ENCODE peak calls at places on chromosomes 16 and 17, in nine cellular contexts. D is cardiac muscle cell; K is hepatocyte; A is effector memory CD4-positive, alpha-beta T cell; E is CD8-positive, alpha-beta memory T cell; H is CD4-positive, alpha-beta memory T cell; S is A549; X is endodermal cell; C is heart left ventricle. I is an unnamed sample. For H3K4me1, the result is how much of the 10 kb centered on the place peaks cover.

GRCh38 chr16:68737730-68738590 is 868 bp downstream of the CDH1 start:
- DNase-seq in X (peak), E (no peak), C (no peak), K (peak), D (peak), S (peak), A (no peak), H (no peak), I (no peak)

GRCh38 chr16:5020551-5020950 is 13.2 kb downstream of the NAGPA start:
- DNase-seq in S (no peak), X (no peak), K (no peak), E (no peak), A (no peak), D (no peak), H (no peak), C (no peak), I (no peak)

GRCh38 chr16:59202463-59202862 is 468.3 kb upstream of the GOT2 start:
- DNase-seq in E (no peak), C (no peak), S (no peak), X (no peak), H (no peak), K (no peak), D (no peak), A (no peak), I (no peak)

GRCh38 chr16:69486272-69486671 is 61.9 kb downstream of the CYB5B start:
- DNase-seq in D (no peak), C (no peak), K (no peak), E (no peak), S (no peak), X (no peak), H (no peak), A (no peak), I (no peak)

GRCh38 chr16:17512636-17513220 is 42.0 kb upstream of the XYLT1 start:
- DNase-seq in A (no peak), H (no peak), K (no peak), D (no peak), E (no peak), C (no peak), S (no peak), X (no peak), I (no peak)

GRCh38 chr17:18992454-18993130 is 12.0 kb downstream of the FAM83G start:
- DNase-seq in D (no peak), C (no peak), K (no peak), X (no peak), S (no peak), E (peak), H (peak), A (peak), I (no peak)

GRCh38 chr17:19369107-19369778 is 6.7 kb upstream of the B9D1 start:
- DNase-seq in C (no peak), S (no peak), K (no peak), X (peak), A (no peak), D (no peak), H (no peak), E (no peak), I (no peak)

GRCh38 chr17:69363488-69364210 is 36.7 kb upstream of the ABCA5 start:
- DNase-seq in A (no peak), D (no peak), X (no peak), E (no peak), C (no peak), K (no peak), S (no peak), H (no peak), I (no peak)

GRCh38 chr16:12901597-12902436 is at the start of gene SHISA9:
- DNase-seq in X (peak), K (peak), C (no peak), A (no peak), S (no peak), H (no peak), E (no peak), D (peak), I (no peak)

GRCh38 chr17:44345497-44346026 is 460 bp downstream of the GRN start:
- DNase-seq in H (peak), S (peak), K (peak), D (peak), A (no peak), C (peak), E (peak), X (peak), I (no peak)

GRCh38 chr16:88505405-88506082 is 52.5 kb downstream of the ZFPM1 start:
- DNase-seq in E (peak), K (peak), C (peak), D (peak), X (peak), A (no peak), H (peak), S (peak), I (no peak)

GRCh38 chr17:64423881-64424280 is 25.0 kb upstream of the MILR1 start:
- DNase-seq in A (no peak), E (no peak), H (no peak), X (no peak), C (no peak), S (no peak), D (no peak), K (no peak), I (no peak)

GRCh38 chr16:13148836-13149235 is 247.4 kb downstream of the SHISA9 start:
- DNase-seq in H (no peak), S (no peak), K (no peak), A (no peak), X (no peak), D (no peak), E (no peak), C (no peak), I (no peak)

GRCh38 chr17:35568561-35568960 is 7.9 kb upstream of the SLFN14 start:
- DNase-seq in X (peak), A (peak), K (peak), C (no peak), D (no peak), E (no peak), H (peak), S (peak), I (no peak)

GRCh38 chr16:89197633-89198416 is 2.5 kb downstream of the SLC22A31 start:
- DNase-seq in X (peak), A (no peak), E (no peak), C (no peak), D (no peak), S (no peak), K (peak), H (no peak), I (no peak)

GRCh38 chr17:10135539-10136257 is 62.7 kb downstream of the GAS7 start:
- DNase-seq in S (no peak), H (no peak), D (no peak), E (no peak), A (no peak), C (peak), K (no peak), X (no peak), I (no peak)

GRCh38 chr16:6016530-6017184 is 919.1 kb upstream of the EEF2KMT start:
- DNase-seq in E (no peak), S (peak), H (no peak), X (peak), K (peak), D (peak), A (no peak), C (no peak), I (peak)

GRCh38 chr16:85601730-85602401 is 11.3 kb upstream of the GSE1 start:
- DNase-seq in X (peak), K (no peak), C (no peak), A (no peak), E (no peak), S (no peak), H (no peak), D (peak), I (no peak)
- H3K4me1 ChIP-seq in X (under half), K (under half), C (under half), A (under half), E (under half), S (under half), H (under half), D (half or more), I (under half)

GRCh38 chr17:82583720-82584234 is 64.2 kb downstream of the FOXK2 start:
- DNase-seq in X (peak), C (no peak), A (no peak), K (no peak), S (no peak), H (peak), E (no peak), D (peak), I (no peak)
- H3K27ac ChIP-seq in X (no peak), C (no peak), A (no peak), K (no peak), S (no peak), H (no peak), E (peak), D (peak), I (no peak)

GRCh38 chr17:79812206-79812968 is 15.5 kb upstream of the CBX8 start:
- DNase-seq in X (peak), H (no peak), K (no peak), E (no peak), A (no peak), D (no peak), C (no peak), S (no peak), I (no peak)

GRCh38 chr17:79811888-79812205 is 15.0 kb upstream of the CBX8 start:
- DNase-seq in S (no peak), C (no peak), K (no peak), A (no peak), H (no peak), D (no peak), X (no peak), E (no peak), I (no peak)

GRCh38 chr17:79810138-79811027 is 13.5 kb upstream of the CBX8 start:
- DNase-seq in S (peak), E (peak), A (peak), C (peak), D (peak), X (peak), K (peak), H (peak), I (no peak)

GRCh38 chr17:79809530-79810137 is 12.8 kb upstream of the CBX8 start:
- DNase-seq in D (no peak), S (no peak), E (no peak), X (peak), H (no peak), A (no peak), K (no peak), C (no peak), I (no peak)

GRCh38 chr17:79811036-79811887 is 14.4 kb upstream of the CBX8 start:
- DNase-seq in K (peak), S (peak), A (no peak), X (peak), C (no peak), E (no peak), H (no peak), D (peak), I (no peak)
- H3K4me3 ChIP-seq in K (no peak), S (peak), A (peak), X (peak), C (peak), E (no peak), H (peak), D (peak), I (no peak)

GRCh38 chr17:50514388-50514787 is 6.1 kb downstream of the MYCBPAP start:
- DNase-seq in X (peak), K (no peak), A (no peak), E (no peak), D (no peak), C (no peak), H (no peak), S (no peak), I (no peak)
- H3K4me1 ChIP-seq in X (under half), K (under half), A (under half), E (under half), D (under half), C (under half), H (under half), S (under half), I (under half)

DNA sequence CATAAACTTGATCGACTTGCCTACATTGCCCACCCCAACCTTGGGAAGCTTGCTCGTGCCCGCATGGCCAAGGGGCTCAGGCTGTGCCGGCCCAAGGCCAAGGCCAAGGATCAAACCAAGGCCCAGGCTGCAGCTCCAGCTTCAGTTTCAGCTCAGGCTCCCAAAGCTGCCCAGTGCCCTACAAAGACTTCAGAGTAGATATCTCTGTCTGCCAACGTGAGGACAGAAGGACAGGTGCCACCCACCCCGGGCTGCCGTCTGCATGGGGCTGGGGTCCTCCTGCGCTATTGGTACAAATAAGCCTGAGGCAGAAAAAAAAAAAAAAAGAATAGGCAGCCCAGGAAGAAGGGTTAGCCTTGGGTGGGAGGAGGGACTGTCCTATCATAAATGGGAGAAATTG is 37.1 kb downstream of the DNAH2 start:
- DNase-seq in S (no peak), X (no peak), A (no peak), C (no peak), E (no peak), D (no peak), H (no peak), K (no peak), I (no peak)
- H3K27ac ChIP-seq in S (no peak), X (no peak), A (no peak), C (no peak), E (no peak), D (no peak), H (no peak), K (no peak), I (no peak)

DNA sequence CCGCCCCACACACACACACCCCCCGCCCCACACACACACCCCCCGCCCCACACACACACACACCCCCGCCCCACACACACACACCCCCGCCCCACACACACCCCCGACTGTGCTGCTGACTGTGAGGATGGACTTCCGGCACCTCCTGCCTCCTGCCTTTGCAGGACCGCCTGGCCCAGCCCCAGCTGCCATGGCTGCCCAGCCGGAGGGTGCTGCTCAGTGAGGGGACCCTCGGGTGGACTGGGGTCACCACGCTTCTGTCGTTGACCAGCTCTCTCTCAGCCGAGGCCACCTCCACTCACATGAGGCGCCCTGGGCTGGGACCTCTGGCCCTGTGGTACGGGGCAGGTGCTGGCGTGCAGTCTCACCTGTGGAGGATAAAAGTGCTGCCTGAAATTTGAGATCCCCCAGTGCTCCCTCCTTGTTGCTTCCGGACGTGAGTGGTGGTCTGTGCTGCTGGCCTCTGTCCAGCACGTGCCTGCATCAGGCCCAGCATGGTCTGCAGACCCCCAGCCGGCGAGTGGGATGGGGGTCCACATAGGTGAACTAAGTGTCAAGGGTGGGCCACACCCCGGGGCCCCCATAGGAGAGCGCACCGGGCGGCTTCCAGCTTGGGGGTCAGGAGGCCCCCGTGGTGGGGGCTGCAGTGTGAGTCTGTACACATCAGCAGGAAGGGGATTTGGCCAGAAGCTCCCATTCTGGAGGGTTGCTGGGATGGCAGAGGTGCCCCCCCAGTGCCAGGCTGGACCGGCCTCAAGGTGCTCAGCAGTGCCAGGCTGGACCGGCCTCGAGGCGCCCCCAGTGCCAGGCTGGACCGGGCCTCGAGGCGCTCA is 11.2 kb downstream of the METRNL start:
- DNase-seq in S (no peak), C (no peak), X (no peak), H (no peak), K (no peak), E (no peak), A (no peak), D (no peak), I (no peak)
- H3K4me3 ChIP-seq in S (no peak), C (no peak), X (no peak), H (no peak), K (no peak), E (no peak), A (no peak), D (no peak), I (no peak)

GRCh38 chr17:76382803-76383644 is 1.4 kb upstream of the SPHK1 start:
- DNase-seq in A (no peak), E (peak), K (peak), X (peak), C (no peak), H (peak), D (peak), S (peak), I (no peak)

GRCh38 chr17:76383645-76384221 is 676 bp upstream of the SPHK1 start:
- DNase-seq in D (peak), K (peak), E (peak), S (peak), H (peak), A (no peak), C (peak), X (peak), I (no peak)

GRCh38 chr17:76385892-76386786 is 1.7 kb downstream of the SPHK1 start:
- DNase-seq in S (peak), K (peak), X (peak), H (peak), A (peak), C (peak), E (peak), D (peak), I (no peak)

GRCh38 chr17:76384987-76385891 is 830 bp downstream of the SPHK1 start:
- DNase-seq in E (peak), S (peak), A (peak), C (peak), X (peak), H (no peak), K (peak), D (peak), I (no peak)

DNA sequence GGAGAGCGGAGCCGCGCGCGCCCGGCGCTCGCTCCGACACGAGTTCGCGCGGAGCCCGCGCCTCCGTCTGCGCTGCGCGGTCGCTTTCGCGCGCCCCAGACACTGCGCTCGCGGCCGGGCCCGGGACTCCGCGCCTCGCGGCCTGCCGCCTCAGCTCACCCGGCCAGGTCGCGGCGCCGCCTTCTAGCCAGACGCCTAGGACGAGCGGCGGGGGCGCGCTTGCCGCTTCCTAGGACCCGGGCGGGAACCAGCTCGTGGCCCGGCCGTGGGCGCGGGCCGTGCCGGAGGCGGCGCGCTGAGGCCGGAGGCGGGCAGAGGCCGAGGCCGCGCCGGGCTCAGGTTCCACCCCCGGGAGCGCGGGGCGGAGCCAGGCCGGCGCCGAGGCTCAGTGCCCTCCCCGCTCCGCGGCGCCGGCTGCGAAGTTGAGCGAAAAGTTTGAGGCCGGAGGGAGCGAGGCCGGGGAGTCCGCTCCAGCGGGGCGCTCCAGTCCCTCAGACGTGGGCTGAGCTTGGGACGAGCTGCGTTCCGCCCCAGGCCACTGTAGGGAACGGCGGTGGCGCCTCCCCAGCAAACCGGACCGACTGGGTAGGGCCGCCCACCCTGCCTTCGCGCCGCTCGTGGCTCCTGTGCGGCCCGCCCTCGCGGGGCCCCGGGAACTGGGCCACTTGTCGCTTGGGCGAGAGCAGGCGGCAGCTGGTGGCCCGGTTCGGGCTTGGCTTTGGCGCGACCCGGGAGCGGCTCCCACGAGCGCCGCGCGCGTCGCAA is at the start of gene SPHK1:
- DNase-seq in A (no peak), D (peak), E (peak), X (peak), K (peak), S (peak), H (peak), C (peak), I (no peak)
- H3K4me1 ChIP-seq in A (under half), D (under half), E (under half), X (under half), K (under half), S (under half), H (under half), C (under half), I (under half)

DNA sequence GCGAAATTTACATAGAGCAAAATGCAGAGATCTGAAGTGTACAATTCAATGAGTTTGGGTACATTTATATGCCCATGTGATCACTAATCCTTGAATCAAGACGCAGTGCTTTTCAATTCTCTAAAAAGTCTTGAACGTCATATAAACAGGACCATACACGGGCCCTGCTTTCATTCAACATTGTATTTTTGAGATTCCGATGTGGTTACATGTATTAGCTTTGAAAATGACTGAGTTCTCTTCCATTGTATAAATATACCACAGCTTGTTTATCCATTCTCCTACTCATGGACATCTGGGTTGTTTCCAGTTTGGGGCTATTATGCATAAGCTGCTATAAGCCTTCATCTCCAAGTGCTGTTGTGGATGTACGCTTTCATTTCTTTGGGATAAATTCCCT is 45.5 kb downstream of the ZCCHC14 start:
- DNase-seq in H (no peak), X (no peak), C (no peak), E (no peak), S (no peak), D (no peak), A (no peak), K (no peak), I (no peak)
- H3K27ac ChIP-seq in H (no peak), X (no peak), C (peak), E (no peak), S (no peak), D (no peak), A (no peak), K (peak), I (no peak)

I was measured in iPS DF 6.9.